ENCODE peak calls at places on chromosomes 1 and 21, in nine cellular contexts. V, M, Z, G, W, B, U, N and R are unnamed samples. For H3K9me3 and H3K27me3, the result is how much of the 10 kb centered on the place peaks cover.

GRCh38 chr1:206545351-206545750 is 38.0 kb downstream of the RASSF5 start:
- DNase-seq in B (no peak), U (no peak), G (no peak), N (no peak), Z (no peak), M (no peak), V (no peak), W (no peak), R (no peak)

GRCh38 chr21:21968810-21969588 is 970.8 kb downstream of the NCAM2 start:
- DNase-seq in B (no peak), V (no peak), U (no peak), W (no peak), N (no peak), M (no peak), Z (no peak), G (no peak), R (no peak)

GRCh38 chr1:64903593-64903992 is 62.8 kb downstream of the JAK1 start:
- DNase-seq in U (no peak), W (no peak), Z (no peak), B (no peak), G (no peak), N (no peak), V (no peak), M (no peak), R (no peak)

GRCh38 chr1:30262158-30262557 is 461.2 kb downstream of the MATN1 start:
- DNase-seq in U (no peak), N (no peak), Z (no peak), G (no peak), V (no peak), W (no peak), M (no peak), B (no peak), R (no peak)

GRCh38 chr1:14520514-14521163 is 77.8 kb upstream of the KAZN start:
- DNase-seq in W (no peak), V (no peak), U (no peak), G (no peak), B (no peak), N (no peak), M (no peak), Z (no peak), R (no peak)

GRCh38 chr1:221576268-221576667 is 165.6 kb downstream of the DUSP10 start:
- DNase-seq in B (peak), M (no peak), G (no peak), W (no peak), Z (no peak), V (no peak), U (no peak), N (no peak), R (no peak)

GRCh38 chr1:159214149-159214760 is 9.6 kb downstream of the ACKR1 start:
- DNase-seq in V (no peak), Z (peak), U (peak), G (no peak), W (no peak), B (peak), N (no peak), M (no peak), R (no peak)

GRCh38 chr1:226366290-226366689 is 41.6 kb downstream of the PARP1 start:
- DNase-seq in N (no peak), G (no peak), Z (no peak), B (peak), U (no peak), V (no peak), M (no peak), W (no peak), R (no peak)

GRCh38 chr1:33986389-33987095 is 122.7 kb downstream of the HMGB4 start:
- DNase-seq in Z (no peak), U (peak), M (peak), G (peak), W (peak), B (peak), V (no peak), N (no peak), R (peak)

GRCh38 chr1:40059292-40059959 is 18.9 kb downstream of the CAP1 start:
- DNase-seq in N (no peak), U (no peak), V (no peak), B (peak), Z (no peak), W (no peak), G (no peak), M (no peak), R (no peak)
- TF ChIP-seq CTCF in N (no peak), U (no peak), V (peak), B (no peak), Z (no peak), W (no peak), G (no peak), M (no peak), R (no peak)

GRCh38 chr1:4407851-4408250 is 246.6 kb upstream of the AJAP1 start:
- DNase-seq in M (no peak), W (no peak), V (no peak), N (no peak), Z (no peak), B (no peak), U (peak), G (no peak), R (no peak)

GRCh38 chr1:4397196-4397595 is 257.2 kb upstream of the AJAP1 start:
- DNase-seq in U (no peak), N (no peak), Z (no peak), W (no peak), M (no peak), V (no peak), B (no peak), G (no peak), R (no peak)

GRCh38 chr1:4396571-4396970 is 257.8 kb upstream of the AJAP1 start:
- DNase-seq in G (no peak), Z (peak), W (no peak), V (no peak), U (no peak), B (no peak), M (no peak), N (no peak), R (no peak)

DNA sequence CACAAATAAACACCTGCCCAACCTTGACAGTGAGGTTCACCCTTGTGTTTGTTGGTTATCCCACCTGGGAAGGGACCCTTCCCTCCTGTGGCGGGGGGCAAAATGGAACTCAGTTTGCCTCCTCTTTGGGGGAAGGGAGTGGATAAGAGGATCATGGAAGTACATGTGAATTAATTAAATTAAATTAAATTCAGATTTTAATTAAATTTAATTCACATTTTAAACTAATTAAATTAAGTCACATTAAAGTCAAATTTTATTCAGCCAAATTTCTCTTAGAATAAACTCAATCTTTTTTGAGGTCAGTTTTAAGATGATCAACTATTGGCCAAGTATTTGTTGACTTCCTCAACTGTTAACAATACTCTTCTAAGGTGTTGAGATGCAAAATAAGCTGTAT is 252.4 kb upstream of the AJAP1 start:
- DNase-seq in U (no peak), Z (no peak), M (no peak), B (no peak), W (no peak), V (no peak), N (no peak), G (no peak), R (no peak)
- H3K9me3 ChIP-seq in U (under half), Z (under half), M (under half), B (under half), W (under half), V (under half), N (under half), G (under half), R (under half)

GRCh38 chr1:176976771-176977170 is 187.7 kb downstream of the ASTN1 start:
- DNase-seq in B (no peak), U (no peak), M (no peak), G (no peak), N (no peak), Z (no peak), W (no peak), V (no peak), R (no peak)

DNA sequence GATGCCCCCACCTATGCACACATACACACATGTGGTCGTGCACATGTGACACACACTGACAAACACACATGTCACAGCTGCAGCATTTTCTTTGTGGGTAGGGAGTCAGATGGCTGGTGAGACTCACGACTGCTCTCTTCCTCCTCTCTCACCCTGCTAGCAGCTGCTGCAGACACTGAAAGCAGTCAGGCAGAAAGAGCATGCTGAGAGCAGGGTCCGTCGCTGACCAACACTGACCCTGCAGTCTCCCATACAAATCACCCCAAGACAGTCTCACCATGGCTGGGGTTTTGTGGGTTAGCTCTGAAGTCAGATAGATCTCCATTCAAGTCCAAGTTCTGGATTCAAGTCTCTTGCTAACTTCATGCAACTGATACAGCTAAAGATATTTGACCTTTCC is 188.3 kb downstream of the ASTN1 start:
- DNase-seq in B (no peak), U (no peak), M (no peak), G (no peak), N (no peak), V (no peak), Z (peak), W (no peak), R (no peak)
- H3K27me3 ChIP-seq in B (under half), U (under half), M (under half), G (under half), N (under half), V (under half), Z (under half), W (under half), R (under half)

GRCh38 chr1:154937051-154937987 is 800 bp upstream of the PMVK start:
- DNase-seq in N (no peak), B (peak), M (peak), G (peak), V (peak), U (peak), W (peak), Z (peak), R (peak)
- TF ChIP-seq CTCF in N (peak), B (peak), M (peak), G (no peak), V (peak), U (peak), W (peak), Z (peak), R (peak)

GRCh38 chr21:10464975-10465374 is 56.4 kb upstream of the TPTE start:
- DNase-seq in B (no peak), V (no peak), G (no peak), N (no peak), U (no peak), Z (no peak), W (no peak), M (no peak), R (no peak)
- H3K9me3 ChIP-seq in B (under half), V (under half), G (under half), N (under half), U (under half), Z (half or more), W (under half), M (under half), R (under half)

DNA sequence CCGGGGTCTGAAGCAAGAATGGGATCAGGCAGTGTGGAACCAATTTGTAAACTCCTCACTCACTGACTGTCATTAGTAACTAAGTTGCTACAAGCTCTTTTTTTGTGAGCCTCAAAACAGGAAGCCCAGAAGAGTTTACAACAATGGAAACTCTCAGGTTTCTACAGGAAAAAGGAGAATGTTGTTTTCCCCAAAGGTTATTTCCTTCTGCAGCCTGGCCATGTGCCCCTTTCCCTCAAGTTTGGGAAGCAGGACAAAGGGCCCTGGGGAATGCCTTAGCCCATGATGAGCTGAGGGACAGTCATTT is 395.9 kb downstream of the KIF26B start:
- DNase-seq in V (no peak), U (no peak), W (no peak), B (no peak), M (no peak), G (no peak), Z (no peak), N (no peak), R (no peak)
- H3K27me3 ChIP-seq in V (under half), U (under half), W (under half), B (under half), M (under half), G (under half), Z (under half), N (under half), R (under half)

GRCh38 chr1:223558512-223558911 is 107.0 kb downstream of the CAPN8 start:
- DNase-seq in B (no peak), Z (no peak), G (no peak), U (no peak), W (no peak), M (no peak), V (no peak), N (no peak), R (no peak)

GRCh38 chr1:223557125-223557465 is 108.4 kb downstream of the CAPN8 start:
- DNase-seq in B (no peak), G (no peak), N (no peak), V (no peak), U (no peak), Z (no peak), M (no peak), W (no peak), R (peak)

GRCh38 chr1:223553957-223554356 is 111.5 kb downstream of the CAPN8 start:
- DNase-seq in V (no peak), U (no peak), N (no peak), Z (no peak), G (no peak), W (no peak), B (no peak), M (no peak), R (no peak)

GRCh38 chr1:223551610-223552009 is 113.9 kb downstream of the CAPN8 start:
- DNase-seq in V (no peak), N (no peak), W (no peak), B (peak), M (no peak), Z (no peak), U (no peak), G (no peak), R (no peak)

DNA sequence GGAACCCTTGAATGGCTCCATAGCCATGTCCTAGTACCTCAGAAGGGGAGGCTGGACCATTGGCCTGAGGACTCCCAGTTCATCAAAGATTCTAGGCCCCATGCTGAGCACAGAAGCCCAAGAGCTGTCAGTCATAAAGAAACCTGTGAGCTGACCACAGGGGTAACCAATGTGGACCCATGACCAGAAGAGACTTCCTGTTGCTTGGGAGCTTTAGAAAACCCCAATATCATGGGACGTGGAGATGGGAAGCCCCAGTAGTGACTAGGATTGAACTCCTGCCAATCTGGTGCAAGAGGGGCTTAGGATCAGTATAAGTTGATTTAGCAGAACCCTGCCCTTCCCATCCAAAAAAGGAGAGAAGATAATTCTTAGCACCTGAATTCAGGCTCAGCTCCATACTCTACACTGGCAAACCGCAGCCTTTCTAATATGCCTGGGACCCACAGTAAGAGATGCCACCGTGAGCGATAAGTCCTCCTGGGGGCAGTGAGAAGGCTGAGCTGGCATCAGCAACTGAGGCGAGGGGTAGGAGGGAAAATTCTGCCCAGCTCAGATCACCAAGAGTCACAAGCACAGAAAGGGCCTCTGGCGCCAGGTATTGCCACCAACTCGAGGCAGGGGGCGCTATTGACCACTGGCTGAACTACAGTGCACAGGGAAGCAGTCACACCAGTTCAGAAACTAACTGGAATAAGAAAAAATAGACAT is 108.9 kb downstream of the CAPN8 start:
- DNase-seq in G (peak), M (no peak), W (no peak), N (no peak), B (no peak), V (no peak), Z (peak), U (peak), R (peak)
- TF ChIP-seq CTCF in G (peak), M (peak), W (no peak), N (peak), B (peak), V (no peak), Z (peak), U (peak), R (no peak)

DNA sequence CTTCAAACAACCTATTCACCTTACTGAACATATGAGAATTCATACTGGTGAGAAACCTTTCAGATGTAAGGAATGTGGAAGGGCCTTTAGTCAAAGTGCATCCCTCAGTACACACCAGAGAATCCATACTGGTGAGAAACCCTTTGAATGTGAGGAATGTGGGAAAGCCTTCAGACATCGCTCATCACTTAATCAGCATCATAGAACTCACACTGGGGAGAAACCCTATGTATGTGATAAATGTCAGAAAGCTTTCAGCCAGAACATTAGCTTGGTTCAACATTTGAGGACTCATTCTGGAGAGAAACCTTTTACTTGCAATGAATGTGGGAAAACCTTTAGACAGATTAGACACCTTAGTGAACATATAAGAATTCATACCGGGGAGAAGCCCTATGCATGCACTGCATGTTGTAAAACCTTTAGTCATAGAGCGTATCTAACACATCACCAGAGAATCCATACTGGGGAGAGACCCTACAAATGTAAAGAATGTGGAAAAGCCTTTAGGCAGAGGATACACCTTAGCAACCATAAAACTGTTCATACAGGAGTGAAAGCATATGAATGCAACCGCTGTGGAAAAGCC is 13.2 kb upstream of the EXO5 start:
- DNase-seq in V (no peak), B (peak), U (no peak), M (no peak), W (no peak), G (no peak), Z (no peak), N (no peak), R (no peak)
- H3K9me3 ChIP-seq in V (half or more), B (under half), U (half or more), M (half or more), W (under half), G (under half), Z (under half), N (under half), R (half or more)

DNA sequence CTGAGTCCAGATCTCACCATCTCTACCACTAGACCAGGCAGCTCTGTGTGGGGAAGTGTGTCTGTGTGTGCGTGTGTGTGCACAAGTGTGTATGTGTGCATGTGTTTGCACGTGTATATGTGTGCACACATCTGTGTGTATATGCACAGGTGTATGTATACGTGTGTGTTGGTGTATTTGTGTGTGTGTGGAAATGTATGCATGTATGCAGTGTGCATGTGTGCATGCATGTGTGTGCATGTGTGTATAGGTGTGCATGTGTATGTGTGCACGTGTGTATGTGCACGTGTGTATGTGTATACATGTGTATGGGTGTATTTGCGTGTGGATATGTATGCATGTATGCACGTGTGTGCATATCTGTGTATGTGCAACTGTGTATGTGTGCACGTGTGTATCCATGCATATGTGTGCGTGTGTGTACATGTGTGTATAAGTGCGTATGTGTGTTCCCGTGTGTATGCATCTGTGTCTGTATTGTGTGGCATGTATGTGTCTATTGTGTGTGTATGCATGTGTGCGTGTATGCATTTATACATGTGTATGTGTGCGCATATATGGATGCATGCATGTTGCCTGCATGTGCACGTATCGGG is 3.1 kb downstream of the PLEKHN1 start:
- DNase-seq in G (peak), M (no peak), Z (no peak), B (no peak), U (no peak), V (no peak), N (no peak), W (no peak), R (no peak)
- H3K27me3 ChIP-seq in G (under half), M (half or more), Z (half or more), B (under half), U (under half), V (under half), N (under half), W (under half), R (under half)